ENCODE peak calls at places on chromosome 15, in five cellular contexts. S is heart right ventricle, W is HS-27A, B is NCI-H460, Z is glomerular endothelial cell. M is an unnamed sample.

GRCh38 chr15:90201150-90201943 is at the start of gene SEMA4B:
- DNase-seq in Z (no peak), B (no peak), S (peak; percentile 77), W (no peak), M (peak; percentile 84)

GRCh38 chr15:72342385-72342784 is 22.4 kb upstream of the CELF6 start:
- DNase-seq in S (no peak), Z (no peak), B (no peak), W (no peak), M (no peak)

GRCh38 chr15:74978503-74978902 is 16.9 kb upstream of the SCAMP5 start:
- DNase-seq in B (no peak), S (no peak), W (no peak), Z (no peak), M (no peak)

GRCh38 chr15:96122077-96123027 is 208.1 kb upstream of the NR2F2 start:
- DNase-seq in S (no peak), W (no peak), Z (no peak), B (no peak), M (no peak)

GRCh38 chr15:100898661-100899462 is 19.2 kb downstream of the ALDH1A3 start:
- DNase-seq in S (no peak), B (no peak), W (no peak), Z (no peak), M (no peak)

GRCh38 chr15:75577401-75578205 is 1.5 kb downstream of the PTPN9 start:
- DNase-seq in B (no peak), Z (no peak), S (no peak), W (no peak), M (no peak)

GRCh38 chr15:77985031-77985930 is 92.2 kb downstream of the TBC1D2B start:
- DNase-seq in S (no peak), W (no peak), B (no peak), Z (no peak), M (no peak)

GRCh38 chr15:86834115-86834863 is 754.6 kb downstream of the AGBL1 start:
- DNase-seq in Z (no peak), S (peak; percentile 19), W (no peak), B (no peak), M (no peak)

GRCh38 chr15:80026754-80027153 is 32.7 kb upstream of the ZFAND6 start:
- DNase-seq in B (no peak), W (no peak), S (no peak), Z (no peak), M (no peak)

GRCh38 chr15:60375255-60375809 is 22.5 kb downstream of the ANXA2 start:
- DNase-seq in W (no peak), S (no peak), B (no peak), Z (no peak), M (no peak)

GRCh38 chr15:40092416-40093223 is 16.1 kb downstream of the BMF start:
- DNase-seq in Z (no peak), W (no peak), S (peak; percentile 69), B (no peak), M (no peak)

GRCh38 chr15:37220949-37221670 is 120.8 kb upstream of the MEIS2 start:
- DNase-seq in B (no peak), S (no peak), W (no peak), Z (no peak), M (no peak)

GRCh38 chr15:43025150-43025549 is 80.7 kb downstream of the UBR1 start:
- DNase-seq in Z (no peak), W (no peak), B (no peak), S (no peak), M (no peak)

GRCh38 chr15:50552238-50552637 is 5.8 kb upstream of the USP50 start:
- DNase-seq in Z (no peak), S (no peak), W (no peak), B (no peak), M (no peak)

GRCh38 chr15:63015618-63016017 is 26.9 kb upstream of the TPM1 start:
- DNase-seq in W (no peak), B (no peak), Z (peak; percentile 33), S (no peak), M (no peak)

GRCh38 chr15:45328663-45329062 is 49.7 kb downstream of the GATM start:
- DNase-seq in B (no peak), S (no peak), Z (no peak), W (no peak), M (no peak)

GRCh38 chr15:101326462-101327146 is 31.6 kb upstream of the SNRPA1 start:
- DNase-seq in B (no peak), W (no peak), S (no peak), Z (no peak), M (no peak)

GRCh38 chr15:50260969-50261496 is 4.5 kb downstream of the HDC start:
- DNase-seq in S (no peak), B (no peak), Z (no peak), W (no peak), M (no peak)

M was measured in D721Med.